ENCODE peak calls at places on chromosome 13, in five cellular contexts. Q is H1, R is K562, O is HCT116, Z is HepG2. X is an unnamed sample.

GRCh38 chr13:20400774-20401173 is 124.9 kb downstream of the CRYL1 start:
- DNase-seq in Q (no peak), R (no peak), O (no peak), Z (no peak), X (no peak)

GRCh38 chr13:52847682-52848432 is 583 bp downstream of the PCDH8 start:
- DNase-seq in Q (no peak), R (no peak), O (no peak), Z (no peak), X (no peak)

GRCh38 chr13:25846227-25846984 is 205.4 kb downstream of the SHISA2 start:
- DNase-seq in Q (no peak), R (no peak), O (no peak), Z (no peak), X (no peak)

GRCh38 chr13:78183737-78184136 is 265.1 kb upstream of the EDNRB start:
- DNase-seq in Q (no peak), R (no peak), O (no peak), Z (no peak), X (no peak)

GRCh38 chr13:73162912-73163911 is 104.4 kb downstream of the KLF5 start:
- DNase-seq in Q (no peak), R (no peak), O (peak; percentile 7), Z (peak; percentile 12), X (no peak)

GRCh38 chr13:112733661-112734379 is 44.0 kb downstream of the ATP11A start:
- DNase-seq in Q (no peak), R (no peak), O (no peak), Z (no peak), X (no peak)

GRCh38 chr13:97521726-97522125 is 87.8 kb downstream of the RAP2A start:
- DNase-seq in Q (no peak), R (no peak), O (no peak), Z (peak; percentile 20), X (no peak)

GRCh38 chr13:83372786-83373185 is 509.5 kb downstream of the SLITRK1 start:
- DNase-seq in Q (no peak), R (no peak), O (no peak), Z (no peak), X (no peak)

GRCh38 chr13:106061781-106062180 is 473.7 kb downstream of the EFNB2 start:
- DNase-seq in Q (no peak), R (no peak), O (no peak), Z (no peak), X (no peak)

GRCh38 chr13:110559429-110559943 is 2.0 kb downstream of the RAB20 start:
- DNase-seq in Q (no peak), R (no peak), O (no peak), Z (no peak), X (peak; percentile 70)

GRCh38 chr13:111295896-111296295 is 24.5 kb upstream of the TEX29 start:
- DNase-seq in Q (no peak), R (no peak), O (no peak), Z (no peak), X (no peak)

GRCh38 chr13:25300861-25301346 is 521 bp upstream of the NUP58 start:
- DNase-seq in Q (no peak), R (no peak), O (no peak), Z (no peak), X (no peak)

GRCh38 chr13:53242015-53242414 is 213.4 kb downstream of the OLFM4 start:
- DNase-seq in Q (no peak), R (no peak), O (no peak), Z (no peak), X (no peak)

DNA sequence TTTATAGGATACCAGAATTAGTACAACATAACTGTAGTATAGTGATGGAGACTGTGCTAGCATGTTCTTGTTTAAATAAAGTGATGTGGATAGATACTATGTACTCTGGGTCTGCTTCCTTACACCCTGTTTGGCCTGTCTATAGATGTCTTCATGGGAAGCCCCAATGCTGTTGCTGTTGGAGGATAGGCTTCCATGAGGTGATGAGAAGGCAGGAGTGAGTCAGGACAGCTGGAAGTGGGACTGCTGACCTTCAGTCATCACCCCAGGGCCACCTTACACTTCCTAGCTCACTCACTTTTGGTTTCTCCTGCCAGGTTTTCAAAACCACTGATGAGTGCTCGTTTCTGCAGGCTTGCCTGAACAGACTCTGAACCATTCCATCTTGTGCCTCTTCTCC is 4.2 kb downstream of the KCTD4 start:
- DNase-seq in Q (no peak), R (no peak), O (no peak), Z (no peak), X (no peak)
- TF ChIP-seq JUND in Q (no peak), R (no peak), O (no peak), Z (no peak), X (no peak)

GRCh38 chr13:40146063-40146462 is 490.6 kb downstream of the COG6 start:
- DNase-seq in Q (peak; percentile 46), R (no peak), O (no peak), Z (no peak), X (no peak)
- TF ChIP-seq JUND in Q (no peak), R (no peak), O (no peak), Z (no peak), X (no peak)

GRCh38 chr13:101661839-101662238 is 209.4 kb downstream of the ITGBL1 start:
- DNase-seq in Q (no peak), R (no peak), O (no peak), Z (no peak), X (no peak)
- TF ChIP-seq JUND in Q (no peak), R (no peak), O (no peak), Z (no peak), X (no peak)

GRCh38 chr13:26952551-26953138 is 192.1 kb upstream of the GPR12 start:
- DNase-seq in Q (no peak), R (no peak), O (no peak), Z (no peak), X (no peak)

GRCh38 chr13:26956532-26957142 is 196.1 kb upstream of the GPR12 start:
- DNase-seq in Q (no peak), R (no peak), O (no peak), Z (no peak), X (no peak)

GRCh38 chr13:26953273-26953672 is 192.7 kb upstream of the GPR12 start:
- DNase-seq in Q (no peak), R (no peak), O (no peak), Z (no peak), X (no peak)

GRCh38 chr13:26954981-26955380 is 194.4 kb upstream of the GPR12 start:
- DNase-seq in Q (no peak), R (no peak), O (no peak), Z (no peak), X (no peak)

DNA sequence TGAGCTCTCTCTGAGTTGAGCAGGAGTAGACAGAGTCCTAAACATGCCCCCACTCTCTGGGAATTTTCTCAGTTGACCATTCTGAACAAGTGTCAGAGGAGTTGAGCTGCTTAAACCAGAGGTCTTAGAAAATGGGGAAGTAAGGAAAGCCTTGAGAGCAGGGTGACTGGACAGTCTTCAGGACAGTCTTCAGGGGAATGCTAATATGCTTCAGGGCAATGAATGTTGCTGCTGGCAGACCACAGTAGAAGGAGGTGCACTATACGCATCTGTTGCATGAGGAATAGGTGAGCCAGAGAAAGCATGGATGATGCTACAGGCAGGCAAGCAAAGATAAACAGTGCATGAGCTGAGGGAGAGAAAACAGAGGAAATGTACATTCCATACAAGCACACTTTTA is 196.6 kb upstream of the GPR12 start:
- DNase-seq in Q (no peak), R (no peak), O (no peak), Z (no peak), X (no peak)
- TF ChIP-seq JUND in Q (no peak), R (no peak), O (no peak), Z (no peak), X (no peak)

GRCh38 chr13:39379118-39379517 is 223.9 kb downstream of the LHFPL6 start:
- DNase-seq in Q (no peak), R (no peak), O (no peak), Z (no peak), X (no peak)

GRCh38 chr13:39377699-39378098 is 225.3 kb downstream of the LHFPL6 start:
- DNase-seq in Q (no peak), R (no peak), O (no peak), Z (no peak), X (no peak)

GRCh38 chr13:39381456-39381855 is 221.5 kb downstream of the LHFPL6 start:
- DNase-seq in Q (no peak), R (no peak), O (no peak), Z (no peak), X (no peak)

GRCh38 chr13:39378293-39378692 is 224.7 kb downstream of the LHFPL6 start:
- DNase-seq in Q (no peak), R (no peak), O (no peak), Z (no peak), X (no peak)

DNA sequence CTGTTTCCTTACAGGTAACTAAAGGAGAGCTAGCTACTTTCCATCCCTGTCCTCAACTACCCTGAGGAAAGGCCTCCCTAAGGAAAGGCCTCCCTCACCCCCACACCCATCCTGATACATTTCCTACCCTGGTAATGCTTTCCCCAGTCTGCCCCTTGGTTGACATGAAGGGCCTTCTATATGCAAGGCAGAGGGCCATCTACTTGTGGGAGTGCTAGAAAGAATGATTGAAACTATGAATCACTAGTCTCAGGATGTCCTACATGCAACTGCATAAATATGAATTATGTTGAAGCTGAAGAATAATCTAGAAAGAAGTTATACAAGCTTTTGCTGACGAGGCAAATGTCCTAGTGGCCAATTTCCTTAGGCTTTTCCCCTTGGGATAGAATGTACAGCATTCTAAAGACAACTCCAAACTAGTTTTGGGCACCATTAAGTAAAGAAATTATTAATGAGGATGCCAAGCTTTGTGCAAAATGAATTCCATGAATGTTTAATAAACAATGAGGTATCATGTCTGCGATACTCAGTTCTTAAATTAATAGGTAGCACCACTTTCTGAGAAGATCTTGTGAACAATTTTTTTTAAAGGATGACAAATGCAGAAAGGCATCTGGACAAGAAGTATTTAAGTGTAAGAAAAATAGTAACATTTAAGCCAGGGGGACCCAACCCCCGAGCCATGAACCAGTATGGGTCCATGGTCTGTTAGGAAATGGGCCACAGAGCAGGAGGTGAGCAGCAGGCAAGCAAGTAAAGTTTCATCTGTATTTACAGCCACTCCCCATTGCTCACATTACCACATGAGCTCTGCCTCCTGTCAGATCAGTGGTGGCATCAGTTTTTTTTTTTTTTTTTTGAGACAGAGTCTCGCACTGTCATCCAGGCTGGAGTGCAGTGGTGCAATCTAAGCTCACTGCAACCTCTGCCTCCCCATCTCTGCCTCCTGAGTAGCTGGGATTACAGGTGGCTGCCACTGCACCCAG is 223.0 kb downstream of the LHFPL6 start:
- DNase-seq in Q (no peak), R (no peak), O (no peak), Z (no peak), X (no peak)
- TF ChIP-seq JUND in Q (no peak), R (no peak), O (no peak), Z (no peak), X (no peak)

GRCh38 chr13:36709136-36709895 is 35.5 kb downstream of the SERTM1 start:
- DNase-seq in Q (no peak), R (no peak), O (no peak), Z (no peak), X (no peak)

GRCh38 chr13:36712290-36712689 is 38.5 kb downstream of the SERTM1 start:
- DNase-seq in Q (no peak), R (no peak), O (no peak), Z (no peak), X (no peak)

GRCh38 chr13:36710396-36710795 is 36.6 kb downstream of the SERTM1 start:
- DNase-seq in Q (no peak), R (no peak), O (no peak), Z (no peak), X (no peak)

GRCh38 chr13:36706755-36707154 is 32.9 kb downstream of the SERTM1 start:
- DNase-seq in Q (no peak), R (no peak), O (no peak), Z (no peak), X (no peak)
- TF ChIP-seq JUND in Q (no peak), R (no peak), O (no peak), Z (no peak), X (no peak)

GRCh38 chr13:51397262-51397933 is 55.4 kb downstream of the INTS6 start:
- DNase-seq in Q (no peak), R (no peak), O (no peak), Z (no peak), X (peak; percentile 48)
- TF ChIP-seq JUND in Q (no peak), R (no peak), O (no peak), Z (no peak), X (no peak)

X was measured in T47D.